ENCODE peak calls at places on chromosome 21, in nine cellular contexts. One of them, this sample, is unnamed.

GRCh38 chr21:39188521-39189139 is 5.4 kb upstream of the PSMG1 start:
- DNase-seq in nephron progenitor cell: no peak
- DNase-seq in NCI-H524 treated with DMSO at 0.1 percent for 48 hours: no peak
- DNase-seq in CD8-positive, alpha-beta memory T cell: no peak
- DNase-seq in NCI-H1417: no peak
- DNase-seq in ELR: no peak
- DNase-seq in A549: no peak
- DNase-seq in HEK293T: no peak
- DNase-seq in NCI-H1092: no peak
- DNase-seq in this sample: peak

GRCh38 chr21:21921410-21922232 is 923.4 kb downstream of the NCAM2 start:
- DNase-seq in nephron progenitor cell: no peak
- DNase-seq in NCI-H524 treated with DMSO at 0.1 percent for 48 hours: no peak
- DNase-seq in CD8-positive, alpha-beta memory T cell: no peak
- DNase-seq in NCI-H1417: peak
- DNase-seq in ELR: peak
- DNase-seq in A549: no peak
- DNase-seq in HEK293T: peak
- DNase-seq in NCI-H1092: peak
- DNase-seq in this sample: no peak

GRCh38 chr21:14072761-14073535 is 137.8 kb downstream of the LIPI start:
- DNase-seq in nephron progenitor cell: no peak
- DNase-seq in NCI-H524 treated with DMSO at 0.1 percent for 48 hours: no peak
- DNase-seq in CD8-positive, alpha-beta memory T cell: no peak
- DNase-seq in NCI-H1417: no peak
- DNase-seq in ELR: no peak
- DNase-seq in A549: no peak
- DNase-seq in HEK293T: no peak
- DNase-seq in NCI-H1092: no peak
- DNase-seq in this sample: no peak

GRCh38 chr21:34192646-34193285 is 119.4 kb downstream of the MRPS6 start:
- DNase-seq in nephron progenitor cell: no peak
- DNase-seq in NCI-H524 treated with DMSO at 0.1 percent for 48 hours: no peak
- DNase-seq in CD8-positive, alpha-beta memory T cell: no peak
- DNase-seq in NCI-H1417: no peak
- DNase-seq in ELR: no peak
- DNase-seq in A549: no peak
- DNase-seq in HEK293T: no peak
- DNase-seq in NCI-H1092: no peak
- DNase-seq in this sample: no peak

GRCh38 chr21:26969971-26970725 is 3.3 kb upstream of the ADAMTS5 start:
- DNase-seq in nephron progenitor cell: no peak
- DNase-seq in NCI-H524 treated with DMSO at 0.1 percent for 48 hours: no peak
- DNase-seq in CD8-positive, alpha-beta memory T cell: no peak
- DNase-seq in NCI-H1417: no peak
- DNase-seq in ELR: peak
- DNase-seq in A549: no peak
- DNase-seq in HEK293T: no peak
- DNase-seq in NCI-H1092: no peak
- DNase-seq in this sample: no peak

GRCh38 chr21:45299026-45299863 is 11.6 kb upstream of the POFUT2 start:
- DNase-seq in nephron progenitor cell: no peak
- DNase-seq in NCI-H524 treated with DMSO at 0.1 percent for 48 hours: no peak
- DNase-seq in CD8-positive, alpha-beta memory T cell: no peak
- DNase-seq in NCI-H1417: no peak
- DNase-seq in ELR: no peak
- DNase-seq in A549: no peak
- DNase-seq in HEK293T: no peak
- DNase-seq in NCI-H1092: no peak
- DNase-seq in this sample: no peak

GRCh38 chr21:37073417-37074194 is 552 bp downstream of the TTC3 start:
- DNase-seq in nephron progenitor cell: peak
- DNase-seq in NCI-H524 treated with DMSO at 0.1 percent for 48 hours: no peak
- DNase-seq in CD8-positive, alpha-beta memory T cell: peak
- DNase-seq in NCI-H1417: peak
- DNase-seq in ELR: peak
- DNase-seq in A549: no peak
- DNase-seq in HEK293T: peak
- DNase-seq in NCI-H1092: no peak
- DNase-seq in this sample: no peak

GRCh38 chr21:16085436-16085835 is 355.7 kb downstream of the USP25 start:
- DNase-seq in nephron progenitor cell: no peak
- DNase-seq in NCI-H524 treated with DMSO at 0.1 percent for 48 hours: no peak
- DNase-seq in CD8-positive, alpha-beta memory T cell: no peak
- DNase-seq in NCI-H1417: no peak
- DNase-seq in ELR: peak
- DNase-seq in A549: no peak
- DNase-seq in HEK293T: no peak
- DNase-seq in NCI-H1092: no peak
- DNase-seq in this sample: no peak

GRCh38 chr21:17585875-17586450 is 26.7 kb downstream of the BTG3 start:
- DNase-seq in nephron progenitor cell: no peak
- DNase-seq in NCI-H524 treated with DMSO at 0.1 percent for 48 hours: peak
- DNase-seq in CD8-positive, alpha-beta memory T cell: peak
- DNase-seq in NCI-H1417: peak
- DNase-seq in ELR: peak
- DNase-seq in A549: peak
- DNase-seq in HEK293T: peak
- DNase-seq in NCI-H1092: peak
- DNase-seq in this sample: peak

GRCh38 chr21:38188037-38188436 is 68.8 kb upstream of the KCNJ15 start:
- DNase-seq in nephron progenitor cell: no peak
- DNase-seq in NCI-H524 treated with DMSO at 0.1 percent for 48 hours: no peak
- DNase-seq in CD8-positive, alpha-beta memory T cell: no peak
- DNase-seq in NCI-H1417: no peak
- DNase-seq in ELR: no peak
- DNase-seq in A549: no peak
- DNase-seq in HEK293T: no peak
- DNase-seq in NCI-H1092: no peak
- DNase-seq in this sample: no peak

GRCh38 chr21:26032263-26032662 is 138.3 kb downstream of the APP start:
- DNase-seq in nephron progenitor cell: no peak
- DNase-seq in NCI-H524 treated with DMSO at 0.1 percent for 48 hours: no peak
- DNase-seq in CD8-positive, alpha-beta memory T cell: no peak
- DNase-seq in NCI-H1417: no peak
- DNase-seq in ELR: peak
- DNase-seq in A549: no peak
- DNase-seq in HEK293T: no peak
- DNase-seq in NCI-H1092: no peak
- DNase-seq in this sample: no peak

GRCh38 chr21:41213081-41213480 is 45.1 kb downstream of the BACE2 start:
- DNase-seq in nephron progenitor cell: peak
- DNase-seq in NCI-H524 treated with DMSO at 0.1 percent for 48 hours: no peak
- DNase-seq in CD8-positive, alpha-beta memory T cell: no peak
- DNase-seq in NCI-H1417: no peak
- DNase-seq in ELR: no peak
- DNase-seq in A549: no peak
- DNase-seq in HEK293T: no peak
- DNase-seq in NCI-H1092: no peak
- DNase-seq in this sample: no peak

GRCh38 chr21:32529679-32530078 is 55.6 kb downstream of the TCP10L start:
- DNase-seq in nephron progenitor cell: no peak
- DNase-seq in NCI-H524 treated with DMSO at 0.1 percent for 48 hours: no peak
- DNase-seq in CD8-positive, alpha-beta memory T cell: no peak
- DNase-seq in NCI-H1417: no peak
- DNase-seq in ELR: no peak
- DNase-seq in A549: no peak
- DNase-seq in HEK293T: no peak
- DNase-seq in NCI-H1092: no peak
- DNase-seq in this sample: no peak

GRCh38 chr21:17602874-17603273 is 9.8 kb downstream of the BTG3 start:
- DNase-seq in nephron progenitor cell: no peak
- DNase-seq in NCI-H524 treated with DMSO at 0.1 percent for 48 hours: no peak
- DNase-seq in CD8-positive, alpha-beta memory T cell: no peak
- DNase-seq in NCI-H1417: no peak
- DNase-seq in ELR: peak
- DNase-seq in A549: no peak
- DNase-seq in HEK293T: no peak
- DNase-seq in NCI-H1092: no peak
- DNase-seq in this sample: no peak

GRCh38 chr21:36209626-36210171 is 53.1 kb downstream of the DOP1B start:
- DNase-seq in nephron progenitor cell: no peak
- DNase-seq in NCI-H524 treated with DMSO at 0.1 percent for 48 hours: no peak
- DNase-seq in CD8-positive, alpha-beta memory T cell: peak
- DNase-seq in NCI-H1417: peak
- DNase-seq in ELR: peak
- DNase-seq in A549: no peak
- DNase-seq in HEK293T: peak
- DNase-seq in NCI-H1092: peak
- DNase-seq in this sample: no peak

GRCh38 chr21:34609951-34610549 is 4.9 kb downstream of the RCAN1 start:
- DNase-seq in nephron progenitor cell: no peak
- DNase-seq in NCI-H524 treated with DMSO at 0.1 percent for 48 hours: no peak
- DNase-seq in CD8-positive, alpha-beta memory T cell: no peak
- DNase-seq in NCI-H1417: no peak
- DNase-seq in ELR: no peak
- DNase-seq in A549: no peak
- DNase-seq in HEK293T: no peak
- DNase-seq in NCI-H1092: no peak
- DNase-seq in this sample: no peak

GRCh38 chr21:45776971-45777370 is 133.4 kb downstream of the PCBP3 start:
- DNase-seq in nephron progenitor cell: no peak
- DNase-seq in NCI-H524 treated with DMSO at 0.1 percent for 48 hours: no peak
- DNase-seq in CD8-positive, alpha-beta memory T cell: no peak
- DNase-seq in NCI-H1417: no peak
- DNase-seq in ELR: no peak
- DNase-seq in A549: no peak
- DNase-seq in HEK293T: no peak
- DNase-seq in NCI-H1092: no peak
- DNase-seq in this sample: no peak

GRCh38 chr21:22961248-22961647 is 1963.0 kb downstream of the NCAM2 start:
- DNase-seq in nephron progenitor cell: no peak
- DNase-seq in NCI-H524 treated with DMSO at 0.1 percent for 48 hours: peak
- DNase-seq in CD8-positive, alpha-beta memory T cell: no peak
- DNase-seq in NCI-H1417: no peak
- DNase-seq in ELR: no peak
- DNase-seq in A549: no peak
- DNase-seq in HEK293T: no peak
- DNase-seq in NCI-H1092: no peak
- DNase-seq in this sample: no peak

GRCh38 chr21:41777934-41778815 is 11.3 kb upstream of the RIPK4 start:
- DNase-seq in nephron progenitor cell: peak
- DNase-seq in NCI-H524 treated with DMSO at 0.1 percent for 48 hours: no peak
- DNase-seq in CD8-positive, alpha-beta memory T cell: no peak
- DNase-seq in NCI-H1417: peak
- DNase-seq in ELR: peak
- DNase-seq in A549: no peak
- DNase-seq in HEK293T: peak
- DNase-seq in NCI-H1092: peak
- DNase-seq in this sample: no peak

GRCh38 chr21:45153358-45154318 is 79.3 kb downstream of the ADARB1 start:
- DNase-seq in nephron progenitor cell: no peak
- DNase-seq in NCI-H524 treated with DMSO at 0.1 percent for 48 hours: no peak
- DNase-seq in CD8-positive, alpha-beta memory T cell: no peak
- DNase-seq in NCI-H1417: no peak
- DNase-seq in ELR: peak
- DNase-seq in A549: no peak
- DNase-seq in HEK293T: no peak
- DNase-seq in NCI-H1092: no peak
- DNase-seq in this sample: no peak

GRCh38 chr21:25895565-25896205 is 160.9 kb downstream of the GABPA start:
- DNase-seq in nephron progenitor cell: no peak
- DNase-seq in NCI-H524 treated with DMSO at 0.1 percent for 48 hours: peak
- DNase-seq in CD8-positive, alpha-beta memory T cell: no peak
- DNase-seq in NCI-H1417: peak
- DNase-seq in ELR: peak
- DNase-seq in A549: no peak
- DNase-seq in HEK293T: no peak
- DNase-seq in NCI-H1092: no peak
- DNase-seq in this sample: no peak

GRCh38 chr21:45590246-45590725 is 48.0 kb upstream of the SLC19A1 start:
- DNase-seq in nephron progenitor cell: peak
- DNase-seq in NCI-H524 treated with DMSO at 0.1 percent for 48 hours: no peak
- DNase-seq in CD8-positive, alpha-beta memory T cell: peak
- DNase-seq in NCI-H1417: no peak
- DNase-seq in ELR: no peak
- DNase-seq in A549: peak
- DNase-seq in HEK293T: peak
- DNase-seq in NCI-H1092: no peak
- DNase-seq in this sample: no peak

GRCh38 chr21:42834730-42835191 is 44.6 kb downstream of the WDR4 start:
- DNase-seq in nephron progenitor cell: no peak
- DNase-seq in NCI-H524 treated with DMSO at 0.1 percent for 48 hours: no peak
- DNase-seq in CD8-positive, alpha-beta memory T cell: no peak
- DNase-seq in NCI-H1417: no peak
- DNase-seq in ELR: no peak
- DNase-seq in A549: no peak
- DNase-seq in HEK293T: no peak
- DNase-seq in NCI-H1092: no peak
- DNase-seq in this sample: no peak

GRCh38 chr21:26506951-26507350 is 66.1 kb downstream of the CYYR1 start:
- DNase-seq in nephron progenitor cell: no peak
- DNase-seq in NCI-H524 treated with DMSO at 0.1 percent for 48 hours: peak
- DNase-seq in CD8-positive, alpha-beta memory T cell: no peak
- DNase-seq in NCI-H1417: no peak
- DNase-seq in ELR: peak
- DNase-seq in A549: no peak
- DNase-seq in HEK293T: no peak
- DNase-seq in NCI-H1092: no peak
- DNase-seq in this sample: no peak

GRCh38 chr21:33886316-33886715 is 29.3 kb downstream of the ATP5PO start:
- DNase-seq in nephron progenitor cell: no peak
- DNase-seq in NCI-H524 treated with DMSO at 0.1 percent for 48 hours: no peak
- DNase-seq in CD8-positive, alpha-beta memory T cell: no peak
- DNase-seq in NCI-H1417: no peak
- DNase-seq in ELR: no peak
- DNase-seq in A549: no peak
- DNase-seq in HEK293T: no peak
- DNase-seq in NCI-H1092: no peak
- DNase-seq in this sample: no peak

GRCh38 chr21:26597023-26597422 is 23.9 kb upstream of the CYYR1 start:
- DNase-seq in nephron progenitor cell: no peak
- DNase-seq in NCI-H524 treated with DMSO at 0.1 percent for 48 hours: no peak
- DNase-seq in CD8-positive, alpha-beta memory T cell: no peak
- DNase-seq in NCI-H1417: no peak
- DNase-seq in ELR: peak
- DNase-seq in A549: no peak
- DNase-seq in HEK293T: no peak
- DNase-seq in NCI-H1092: no peak
- DNase-seq in this sample: no peak

GRCh38 chr21:36695671-36696389 is 3.1 kb upstream of the SIM2 start:
- DNase-seq in nephron progenitor cell: no peak
- DNase-seq in NCI-H524 treated with DMSO at 0.1 percent for 48 hours: no peak
- DNase-seq in CD8-positive, alpha-beta memory T cell: no peak
- DNase-seq in NCI-H1417: no peak
- DNase-seq in ELR: no peak
- DNase-seq in A549: no peak
- DNase-seq in HEK293T: no peak
- DNase-seq in NCI-H1092: no peak
- DNase-seq in this sample: no peak

GRCh38 chr21:30072496-30072895 is 94.1 kb downstream of the CLDN17 start:
- DNase-seq in nephron progenitor cell: peak
- DNase-seq in NCI-H524 treated with DMSO at 0.1 percent for 48 hours: no peak
- DNase-seq in CD8-positive, alpha-beta memory T cell: no peak
- DNase-seq in NCI-H1417: peak
- DNase-seq in ELR: no peak
- DNase-seq in A549: no peak
- DNase-seq in HEK293T: peak
- DNase-seq in NCI-H1092: no peak
- DNase-seq in this sample: no peak

GRCh38 chr21:46438241-46438640 is 20.4 kb upstream of the DIP2A start:
- DNase-seq in nephron progenitor cell: no peak
- DNase-seq in NCI-H524 treated with DMSO at 0.1 percent for 48 hours: no peak
- DNase-seq in CD8-positive, alpha-beta memory T cell: no peak
- DNase-seq in NCI-H1417: no peak
- DNase-seq in ELR: no peak
- DNase-seq in A549: no peak
- DNase-seq in HEK293T: no peak
- DNase-seq in NCI-H1092: no peak
- DNase-seq in this sample: no peak

GRCh38 chr21:41130883-41131282 is 37.1 kb upstream of the BACE2 start:
- DNase-seq in nephron progenitor cell: no peak
- DNase-seq in NCI-H524 treated with DMSO at 0.1 percent for 48 hours: no peak
- DNase-seq in CD8-positive, alpha-beta memory T cell: no peak
- DNase-seq in NCI-H1417: no peak
- DNase-seq in ELR: no peak
- DNase-seq in A549: no peak
- DNase-seq in HEK293T: no peak
- DNase-seq in NCI-H1092: no peak
- DNase-seq in this sample: no peak